ENCODE peak calls at places on chromosomes 12 and 14, in four cellular contexts. One of them, this sample, is unnamed. For H3K27me3, the result is how much of the 10 kb centered on the place peaks cover.

GRCh38 chr14:26863736-26864135 is 265.9 kb upstream of the NOVA1 start:
- DNase-seq in SK-N-SH: no peak
- DNase-seq in IMR-90: no peak
- DNase-seq in HepG2: no peak
- DNase-seq in this sample: no peak

GRCh38 chr12:87982208-87982607 is 47.0 kb downstream of the C12orf50 start:
- DNase-seq in SK-N-SH: no peak
- DNase-seq in IMR-90: peak
- DNase-seq in HepG2: no peak
- DNase-seq in this sample: no peak

GRCh38 chr14:85617799-85618198 is 87.9 kb downstream of the FLRT2 start:
- DNase-seq in IMR-90: no peak
- DNase-seq in HepG2: no peak
- DNase-seq in SK-N-SH: no peak
- DNase-seq in this sample: no peak

GRCh38 chr12:11840350-11840749 is 190.9 kb downstream of the ETV6 start:
- DNase-seq in IMR-90: no peak
- DNase-seq in HepG2: no peak
- DNase-seq in SK-N-SH: no peak
- DNase-seq in this sample: no peak

GRCh38 chr12:109624467-109624866 is 50.9 kb downstream of the MVK start:
- DNase-seq in IMR-90: no peak
- DNase-seq in HepG2: no peak
- DNase-seq in SK-N-SH: no peak
- DNase-seq in this sample: no peak

GRCh38 chr14:63833728-63834127 is 19.1 kb upstream of the SYNE2 start:
- DNase-seq in SK-N-SH: peak
- DNase-seq in HepG2: no peak
- DNase-seq in IMR-90: no peak
- DNase-seq in this sample: no peak

GRCh38 chr14:35218963-35219362 is 73.2 kb upstream of the PSMA6 start:
- DNase-seq in HepG2: no peak
- DNase-seq in SK-N-SH: no peak
- DNase-seq in IMR-90: no peak
- DNase-seq in this sample: no peak

GRCh38 chr12:11785722-11786121 is 136.2 kb downstream of the ETV6 start:
- DNase-seq in IMR-90: peak
- DNase-seq in HepG2: no peak
- DNase-seq in SK-N-SH: no peak
- DNase-seq in this sample: no peak

GRCh38 chr12:87935216-87935615 is 94.0 kb downstream of the C12orf50 start:
- DNase-seq in SK-N-SH: no peak
- DNase-seq in IMR-90: no peak
- DNase-seq in HepG2: no peak
- DNase-seq in this sample: no peak

GRCh38 chr14:20611277-20611676 is 20.1 kb upstream of the RNASE12 start:
- DNase-seq in IMR-90: no peak
- DNase-seq in HepG2: no peak
- DNase-seq in SK-N-SH: no peak
- DNase-seq in this sample: no peak

DNA sequence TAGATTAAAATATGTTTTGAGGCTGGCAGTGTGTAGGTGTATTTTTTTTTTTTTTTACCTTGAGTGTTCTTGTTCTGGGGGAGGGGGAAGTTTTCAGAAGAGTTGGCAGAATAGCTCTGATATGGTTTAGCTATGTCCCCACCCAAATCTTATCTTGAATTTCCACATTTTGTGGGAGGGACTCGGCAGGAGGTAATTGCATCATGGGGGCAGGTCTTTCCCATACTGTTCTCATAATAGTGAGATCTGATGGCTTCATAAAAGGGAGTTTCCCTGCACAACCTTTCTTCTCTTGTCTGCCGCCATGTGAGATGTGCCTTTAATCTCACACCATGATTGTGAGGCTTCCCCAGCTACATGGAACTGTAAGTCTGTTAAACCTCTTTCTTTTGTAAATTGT is 178.0 kb downstream of the RASSF9 start:
- DNase-seq in IMR-90: no peak
- DNase-seq in SK-N-SH: no peak
- DNase-seq in HepG2: no peak
- DNase-seq in this sample: no peak
- TF ChIP-seq MXI1 in IMR-90: no peak
- TF ChIP-seq MXI1 in SK-N-SH: no peak
- TF ChIP-seq MXI1 in HepG2: no peak
- TF ChIP-seq MXI1 in this sample: no peak

GRCh38 chr12:53970451-53970850 is 2.5 kb upstream of the HOXC11 start:
- DNase-seq in SK-N-SH: no peak
- DNase-seq in HepG2: no peak
- DNase-seq in IMR-90: no peak
- DNase-seq in this sample: no peak
- H3K27me3 ChIP-seq in SK-N-SH: half or more
- H3K27me3 ChIP-seq in HepG2: under half
- H3K27me3 ChIP-seq in IMR-90: half or more
- H3K27me3 ChIP-seq in this sample: under half

GRCh38 chr14:68312884-68313725 is 479.8 kb downstream of the ZFP36L1 start:
- DNase-seq in IMR-90: no peak
- DNase-seq in SK-N-SH: no peak
- DNase-seq in HepG2: no peak
- DNase-seq in this sample: peak
- TF ChIP-seq MXI1 in IMR-90: no peak
- TF ChIP-seq MXI1 in SK-N-SH: no peak
- TF ChIP-seq MXI1 in HepG2: no peak
- TF ChIP-seq MXI1 in this sample: no peak

DNA sequence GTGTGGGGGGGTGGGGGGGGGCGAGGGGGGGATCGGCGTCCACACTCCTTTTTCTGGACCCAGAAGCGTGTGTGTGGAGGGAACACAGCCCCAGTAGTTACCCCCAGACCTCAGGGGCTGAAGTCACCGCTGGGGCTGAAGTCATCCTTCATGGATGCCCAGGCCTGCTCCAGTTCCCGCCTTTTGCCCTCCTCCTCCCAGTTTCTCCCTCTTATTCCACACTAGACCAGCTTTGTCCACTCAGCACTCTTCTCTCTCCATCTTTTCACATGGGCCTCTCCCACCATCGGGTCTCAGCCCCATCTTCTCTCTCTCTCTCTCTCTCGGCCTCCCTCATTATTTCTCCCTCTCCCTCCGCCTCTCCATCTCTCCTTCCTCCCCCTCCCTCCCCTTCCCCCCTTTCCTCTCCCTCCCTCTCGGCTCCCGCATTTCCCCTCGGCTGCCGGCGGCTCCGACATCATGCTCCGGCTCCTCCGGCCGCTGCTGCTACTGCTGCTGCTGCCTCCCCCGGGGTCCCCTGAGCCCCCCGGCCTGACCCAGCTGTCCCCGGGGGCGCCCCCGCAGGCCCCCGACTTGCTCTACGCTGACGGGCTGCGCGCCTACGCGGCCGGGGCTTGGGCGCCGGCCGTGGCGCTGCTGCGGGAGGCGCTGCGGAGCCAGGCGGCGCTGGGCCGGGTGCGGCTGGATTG is at the start of gene P3H3:
- DNase-seq in IMR-90: peak
- DNase-seq in HepG2: peak
- DNase-seq in SK-N-SH: peak
- DNase-seq in this sample: no peak
- H3K27me3 ChIP-seq in IMR-90: under half
- H3K27me3 ChIP-seq in HepG2: under half
- H3K27me3 ChIP-seq in SK-N-SH: under half
- H3K27me3 ChIP-seq in this sample: under half

GRCh38 chr14:69629225-69630127 is 18.1 kb downstream of the SUSD6 start:
- DNase-seq in SK-N-SH: no peak
- DNase-seq in IMR-90: peak
- DNase-seq in HepG2: no peak
- DNase-seq in this sample: no peak
- TF ChIP-seq MXI1 in SK-N-SH: no peak
- TF ChIP-seq MXI1 in IMR-90: no peak
- TF ChIP-seq MXI1 in HepG2: no peak
- TF ChIP-seq MXI1 in this sample: no peak

DNA sequence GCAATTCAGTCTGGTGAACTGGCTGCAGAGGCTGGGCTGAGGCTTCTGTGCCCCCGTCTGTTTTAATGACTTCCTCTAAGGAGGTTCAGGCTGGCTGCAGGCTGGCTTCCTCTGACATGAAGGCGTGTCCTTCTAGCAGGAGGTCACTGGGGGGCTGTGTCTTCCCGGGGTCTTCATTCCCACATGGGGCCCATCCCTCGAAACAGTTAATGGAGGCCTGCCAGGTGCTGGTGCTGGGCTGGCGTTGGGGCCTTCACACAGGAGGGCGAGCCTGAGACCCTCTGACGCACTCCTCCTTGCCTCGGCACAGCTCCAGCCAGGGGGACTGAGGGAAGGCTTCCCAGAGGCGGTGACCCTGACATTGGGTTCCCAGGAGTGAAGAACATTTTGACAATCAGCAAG is 57.7 kb upstream of the DLK1 start:
- DNase-seq in HepG2: no peak
- DNase-seq in IMR-90: no peak
- DNase-seq in SK-N-SH: no peak
- DNase-seq in this sample: no peak
- H3K27me3 ChIP-seq in HepG2: under half
- H3K27me3 ChIP-seq in IMR-90: half or more
- H3K27me3 ChIP-seq in SK-N-SH: under half
- H3K27me3 ChIP-seq in this sample: under half

GRCh38 chr12:29286081-29286800 is 94.7 kb downstream of the ERGIC2 start:
- DNase-seq in IMR-90: peak
- DNase-seq in HepG2: no peak
- DNase-seq in SK-N-SH: peak
- DNase-seq in this sample: no peak
- TF ChIP-seq MXI1 in IMR-90: no peak
- TF ChIP-seq MXI1 in HepG2: no peak
- TF ChIP-seq MXI1 in SK-N-SH: no peak
- TF ChIP-seq MXI1 in this sample: no peak

This sample was measured in GM12878.